ENCODE peak calls at places on chromosome 13, in nine cellular contexts. S is breast epithelium, P is sigmoid colon, R is HCT116, Z is transverse colon, E is stomach, A is SK-N-SH, I is K562, O is suprapubic skin. G is an unnamed sample.

GRCh38 chr13:113562866-113563265 is 21.7 kb upstream of the TFDP1 start:
- DNase-seq in S (peak; percentile 10), P (no peak), R (no peak), Z (no peak), E (peak; percentile 4), A (no peak), I (no peak), O (peak; percentile 13), G (no peak)

GRCh38 chr13:95139186-95139585 is 162.1 kb downstream of the ABCC4 start:
- DNase-seq in S (no peak), P (no peak), R (no peak), Z (no peak), E (no peak), A (no peak), I (no peak), O (no peak), G (no peak)

GRCh38 chr13:97809576-97809975 is 143.9 kb upstream of the IPO5 start:
- DNase-seq in S (no peak), P (no peak), R (no peak), Z (no peak), E (no peak), A (no peak), I (no peak), O (no peak), G (no peak)

GRCh38 chr13:26425439-26426358 is 131.8 kb upstream of the WASF3 start:
- DNase-seq in S (no peak), P (peak; percentile 72), R (no peak), Z (peak; percentile 32), E (peak; percentile 48), A (no peak), I (no peak), O (no peak), G (peak; percentile 68)

GRCh38 chr13:33004454-33004853 is 11.8 kb upstream of the KL start:
- DNase-seq in S (no peak), P (no peak), R (no peak), Z (no peak), E (no peak), A (no peak), I (no peak), O (no peak), G (peak; percentile 32)

GRCh38 chr13:26500618-26501320 is 56.7 kb upstream of the WASF3 start:
- DNase-seq in S (no peak), P (peak; percentile 58), R (no peak), Z (no peak), E (no peak), A (no peak), I (no peak), O (no peak), G (peak; percentile 34)

GRCh38 chr13:63299995-63300394 is 1884.3 kb upstream of the PCDH20 start:
- DNase-seq in S (no peak), P (no peak), R (no peak), Z (no peak), E (no peak), A (no peak), I (no peak), O (no peak), G (no peak)

GRCh38 chr13:104980571-104980970 is 1554.9 kb downstream of the EFNB2 start:
- DNase-seq in S (no peak), P (no peak), R (no peak), Z (no peak), E (no peak), A (no peak), I (no peak), O (no peak), G (no peak)

GRCh38 chr13:25114220-25114619 is 18.3 kb downstream of the PABPC3 start:
- DNase-seq in S (peak; percentile 36), P (peak; percentile 75), R (peak; percentile 59), Z (peak; percentile 60), E (peak; percentile 71), A (peak; percentile 71), I (peak; percentile 74), O (no peak), G (no peak)

GRCh38 chr13:98940325-98940724 is 37.5 kb downstream of the DOCK9 start:
- DNase-seq in S (no peak), P (no peak), R (no peak), Z (no peak), E (no peak), A (no peak), I (no peak), O (no peak), G (no peak)

GRCh38 chr13:47279956-47280355 is 383.1 kb upstream of the HTR2A start:
- DNase-seq in S (no peak), P (no peak), R (no peak), Z (no peak), E (no peak), A (no peak), I (no peak), O (no peak), G (no peak)

GRCh38 chr13:98947925-98948324 is 29.9 kb downstream of the DOCK9 start:
- DNase-seq in S (no peak), P (no peak), R (no peak), Z (no peak), E (no peak), A (peak; percentile 44), I (no peak), O (no peak), G (no peak)

GRCh38 chr13:83297591-83298305 is 584.5 kb downstream of the SLITRK1 start:
- DNase-seq in S (no peak), P (no peak), R (no peak), Z (no peak), E (no peak), A (no peak), I (no peak), O (no peak), G (no peak)

GRCh38 chr13:44224433-44225149 is 149.0 kb upstream of the SERP2 start:
- DNase-seq in S (no peak), P (peak; percentile 80), R (no peak), Z (no peak), E (no peak), A (no peak), I (no peak), O (no peak), G (no peak)

GRCh38 chr13:99384468-99384867 is 77.3 kb upstream of the GPR183 start:
- DNase-seq in S (no peak), P (no peak), R (no peak), Z (no peak), E (no peak), A (no peak), I (no peak), O (no peak), G (no peak)

GRCh38 chr13:77001963-77002587 is 10.2 kb downstream of the CLN5 start:
- DNase-seq in S (no peak), P (no peak), R (no peak), Z (no peak), E (no peak), A (no peak), I (no peak), O (no peak), G (no peak)

GRCh38 chr13:22031702-22032286 is 360.9 kb downstream of the FGF9 start:
- DNase-seq in S (no peak), P (no peak), R (no peak), Z (no peak), E (no peak), A (no peak), I (no peak), O (no peak), G (no peak)

GRCh38 chr13:47025791-47026419 is 129.1 kb upstream of the HTR2A start:
- DNase-seq in S (no peak), P (no peak), R (no peak), Z (no peak), E (no peak), A (no peak), I (no peak), O (no peak), G (no peak)

GRCh38 chr13:101567841-101568240 is 115.4 kb downstream of the ITGBL1 start:
- DNase-seq in S (no peak), P (no peak), R (no peak), Z (no peak), E (no peak), A (no peak), I (no peak), O (no peak), G (no peak)

GRCh38 chr13:93771782-93772181 is 545.2 kb downstream of the GPC6 start:
- DNase-seq in S (no peak), P (no peak), R (no peak), Z (no peak), E (no peak), A (no peak), I (no peak), O (no peak), G (no peak)

GRCh38 chr13:103698000-103698399 is 631.8 kb upstream of the SLC10A2 start:
- DNase-seq in S (no peak), P (no peak), R (no peak), Z (no peak), E (no peak), A (no peak), I (no peak), O (no peak), G (no peak)
- TF ChIP-seq POLR2AphosphoS5 in S (no peak), P (no peak), R (no peak), Z (no peak), E (no peak), A (no peak), I (no peak), O (no peak), G (no peak)

DNA sequence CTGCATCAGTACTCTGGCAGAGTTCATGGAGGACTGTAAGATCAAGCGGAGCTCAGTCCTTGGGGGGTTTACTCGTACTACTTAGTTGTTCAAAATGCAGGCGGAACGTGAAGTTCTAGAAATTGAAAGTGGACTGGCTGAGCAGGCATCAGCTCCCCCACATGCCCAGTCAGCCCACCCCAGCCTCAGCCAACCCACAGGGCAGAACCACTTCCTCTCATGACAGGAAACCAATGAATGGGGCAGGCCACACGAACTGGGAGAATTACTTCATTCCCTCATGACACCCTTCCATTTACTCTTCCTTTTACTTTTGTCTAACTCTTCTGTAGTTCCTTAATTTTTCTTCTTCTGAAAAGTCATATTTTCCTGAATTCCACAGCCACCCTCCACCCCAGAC is 71.9 kb downstream of the FLT1 start:
- DNase-seq in S (no peak), P (peak; percentile 64), R (no peak), Z (peak; percentile 21), E (no peak), A (no peak), I (no peak), O (no peak), G (peak; percentile 63)
- H3K27ac ChIP-seq in S (no peak overlapping the region), P (no peak overlapping the region), R (no peak overlapping the region), Z (no peak overlapping the region), E (no peak overlapping the region), A (no peak overlapping the region), I (no peak overlapping the region), O (no peak overlapping the region), G (no peak overlapping the region)

DNA sequence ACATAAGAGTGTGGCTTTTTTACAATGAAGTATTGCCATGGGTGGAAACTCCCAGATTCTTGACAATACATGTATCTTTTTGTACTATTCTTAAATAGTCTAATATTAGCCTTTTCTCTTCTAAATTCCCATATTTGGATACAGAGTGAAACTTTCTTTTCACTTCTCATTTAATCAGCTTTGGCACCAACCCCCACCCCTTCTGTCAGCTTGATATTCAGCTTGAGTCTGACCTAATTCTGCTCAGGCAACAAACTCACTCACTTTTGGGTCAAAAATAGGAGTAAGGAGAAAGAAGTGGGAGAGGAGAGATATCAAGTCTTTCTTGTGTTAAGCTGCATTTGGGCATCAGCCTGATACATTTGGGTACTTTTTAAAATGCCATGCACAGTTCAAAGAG is 397.5 kb downstream of the COG6 start:
- DNase-seq in S (no peak), P (no peak), R (no peak), Z (no peak), E (no peak), A (no peak), I (no peak), O (no peak), G (no peak)
- TF ChIP-seq POLR2AphosphoS5 in S (no peak), P (no peak), R (no peak), Z (no peak), E (no peak), A (no peak), I (no peak), O (no peak), G (no peak)

GRCh38 chr13:48901786-48902185 is 73.9 kb upstream of the FNDC3A start:
- DNase-seq in S (no peak), P (no peak), R (no peak), Z (no peak), E (no peak), A (no peak), I (no peak), O (no peak), G (no peak)
- H3K27ac ChIP-seq in S (no peak overlapping the region), P (no peak overlapping the region), R (no peak overlapping the region), Z (no peak overlapping the region), E (no peak overlapping the region), A (no peak overlapping the region), I (no peak overlapping the region), O (no peak overlapping the region), G (no peak overlapping the region)

G was measured in upper lobe of left lung.